ENCODE peak calls at places on chromosomes 6 and 20, in nine cellular contexts. U, H, P, G, R, O, C, B and T are unnamed samples.

GRCh38 chr6:115004982-115005381 is 662.2 kb upstream of the HS3ST5 start:
- DNase-seq in U (no peak), H (no peak), P (no peak), G (no peak), R (no peak), O (no peak), C (no peak), B (no peak), T (no peak)

GRCh38 chr6:90197854-90198496 is 98.7 kb downstream of the BACH2 start:
- DNase-seq in U (no peak), H (peak; percentile 35), P (no peak), G (no peak), R (no peak), O (no peak), C (no peak), B (no peak), T (no peak)

GRCh38 chr6:169208011-169208410 is 45.6 kb downstream of the THBS2 start:
- DNase-seq in U (no peak), H (peak; percentile 42), P (no peak), G (no peak), R (no peak), O (no peak), C (no peak), B (no peak), T (no peak)

GRCh38 chr20:62245911-62246280 is 7.6 kb downstream of the OSBPL2 start:
- DNase-seq in U (no peak), H (no peak), P (no peak), G (no peak), R (no peak), O (no peak), C (no peak), B (no peak), T (no peak)

GRCh38 chr6:18162401-18162800 is 7.2 kb downstream of the KDM1B start:
- DNase-seq in U (no peak), H (no peak), P (no peak), G (no peak), R (no peak), O (no peak), C (no peak), B (no peak), T (no peak)

GRCh38 chr6:130202782-130203181 is 20.0 kb downstream of the SAMD3 start:
- DNase-seq in U (no peak), H (no peak), P (peak; percentile 6), G (no peak), R (no peak), O (no peak), C (no peak), B (no peak), T (no peak)

GRCh38 chr20:25024171-25024570 is 31.6 kb upstream of the APMAP start:
- DNase-seq in U (no peak), H (no peak), P (no peak), G (peak; percentile 1), R (no peak), O (no peak), C (no peak), B (no peak), T (no peak)

GRCh38 chr20:48282591-48283228 is 497.4 kb upstream of the SULF2 start:
- DNase-seq in U (no peak), H (no peak), P (no peak), G (no peak), R (no peak), O (no peak), C (no peak), B (no peak), T (no peak)

GRCh38 chr20:63534831-63535651 is 2.1 kb downstream of the PTK6 start:
- DNase-seq in U (no peak), H (no peak), P (no peak), G (peak; percentile 40), R (no peak), O (no peak), C (no peak), B (no peak), T (no peak)

GRCh38 chr20:49635171-49635570 is 67.2 kb upstream of the PTGIS start:
- DNase-seq in U (no peak), H (no peak), P (no peak), G (peak; percentile 37), R (no peak), O (no peak), C (no peak), B (no peak), T (no peak)

GRCh38 chr20:63117151-63117550 is 98.8 kb downstream of the YTHDF1 start:
- DNase-seq in U (no peak), H (no peak), P (no peak), G (no peak), R (no peak), O (no peak), C (no peak), B (no peak), T (no peak)

GRCh38 chr6:170178561-170179477 is 112.1 kb downstream of the DLL1 start:
- DNase-seq in U (no peak), H (peak; percentile 47), P (no peak), G (no peak), R (no peak), O (peak; percentile 31), C (no peak), B (no peak), T (peak; percentile 51)

GRCh38 chr6:40406175-40406574 is 181.0 kb downstream of the LRFN2 start:
- DNase-seq in U (no peak), H (no peak), P (no peak), G (no peak), R (no peak), O (no peak), C (no peak), B (no peak), T (no peak)

GRCh38 chr6:27078734-27079357 is 168.7 kb upstream of the PRSS16 start:
- DNase-seq in U (peak; percentile 50), H (peak; percentile 65), P (peak; percentile 6), G (peak; percentile 31), R (peak; percentile 49), O (peak; percentile 34), C (peak; percentile 36), B (peak; percentile 47), T (peak; percentile 42)

GRCh38 chr6:90393232-90393884 is 96.7 kb upstream of the BACH2 start:
- DNase-seq in U (peak; percentile 88), H (peak; percentile 45), P (peak; percentile 41), G (peak; percentile 67), R (peak; percentile 60), O (peak; percentile 40), C (peak; percentile 28), B (peak; percentile 82), T (peak; percentile 44)

GRCh38 chr6:40349566-40350192 is 237.5 kb downstream of the LRFN2 start:
- DNase-seq in U (no peak), H (no peak), P (no peak), G (no peak), R (no peak), O (no peak), C (no peak), B (no peak), T (peak; percentile 20)

GRCh38 chr6:141133836-141134235 is 998.9 kb upstream of the GJE1 start:
- DNase-seq in U (no peak), H (no peak), P (no peak), G (no peak), R (no peak), O (no peak), C (no peak), B (no peak), T (no peak)

GRCh38 chr6:64672131-64672530 is 1034.9 kb downstream of the EYS start:
- DNase-seq in U (no peak), H (no peak), P (no peak), G (no peak), R (no peak), O (no peak), C (no peak), B (no peak), T (no peak)